ENCODE peak calls at places on chromosomes 5 and 9, in six cellular contexts. L, V, H, Z, T and O are unnamed samples.
A peak's percentile ranks its signal among the peaks of the same experiment; 100 is the strongest.

GRCh38 chr9:97386733-97387503 is 25.0 kb upstream of the TDRD7 start:
- DNase-seq in L (peak; percentile 75), V (peak; percentile 47), H (peak; percentile 63), Z (peak; percentile 86), T (no peak), O (peak; percentile 66)

GRCh38 chr9:84151236-84151635 is 170.6 kb downstream of the RMI1 start:
- DNase-seq in L (no peak), V (no peak), H (no peak), Z (no peak), T (no peak), O (no peak)

GRCh38 chr9:127776195-127776918 is 2.1 kb downstream of the SH2D3C start:
- DNase-seq in L (no peak), V (no peak), H (no peak), Z (peak; percentile 74), T (no peak), O (peak; percentile 92)

GRCh38 chr5:69326365-69326764 is 6.2 kb downstream of the CCDC125 start:
- DNase-seq in L (no peak), V (no peak), H (no peak), Z (no peak), T (no peak), O (no peak)

GRCh38 chr5:138972836-138973235 is 97.7 kb upstream of the LRRTM2 start:
- DNase-seq in L (no peak), V (no peak), H (no peak), Z (no peak), T (no peak), O (no peak)

GRCh38 chr5:159781626-159782157 is 134.6 kb upstream of the ADRA1B start:
- DNase-seq in L (no peak), V (no peak), H (no peak), Z (no peak), T (no peak), O (no peak)

GRCh38 chr5:115170924-115171510 is 1.3 kb upstream of the TRIM36 start:
- DNase-seq in L (no peak), V (no peak), H (no peak), Z (no peak), T (no peak), O (peak; percentile 52)

GRCh38 chr5:7745882-7746735 is 104.8 kb downstream of the CFAP90 start:
- DNase-seq in L (peak; percentile 41), V (peak; percentile 72), H (peak; percentile 52), Z (peak; percentile 66), T (no peak), O (peak; percentile 72)

GRCh38 chr5:171750316-171750788 is 35.3 kb upstream of the SMIM23 start:
- DNase-seq in L (peak; percentile 4), V (peak; percentile 29), H (peak; percentile 83), Z (no peak), T (no peak), O (peak; percentile 42)

GRCh38 chr9:76137941-76138340 is 247.5 kb downstream of the PCSK5 start:
- DNase-seq in L (no peak), V (no peak), H (no peak), Z (no peak), T (no peak), O (no peak)

GRCh38 chr5:151213803-151214613 is 9.9 kb downstream of the CCDC69 start:
- DNase-seq in L (peak; percentile 45), V (no peak), H (peak; percentile 23), Z (peak; percentile 80), T (peak; percentile 93), O (peak; percentile 98)

GRCh38 chr5:121725450-121725849 is 126.2 kb upstream of the FTMT start:
- DNase-seq in L (no peak), V (no peak), H (no peak), Z (no peak), T (no peak), O (no peak)

GRCh38 chr9:136847065-136847826 is 2.0 kb upstream of the PHPT1 start:
- DNase-seq in L (peak; percentile 53), V (peak; percentile 85), H (peak; percentile 54), Z (peak; percentile 81), T (no peak), O (peak; percentile 68)

GRCh38 chr5:166486348-166486747 is 1805.1 kb upstream of the WWC1 start:
- DNase-seq in L (no peak), V (no peak), H (no peak), Z (no peak), T (no peak), O (no peak)

GRCh38 chr9:83583151-83584014 is 39.6 kb upstream of the IDNK start:
- DNase-seq in L (peak; percentile 47), V (peak; percentile 55), H (peak; percentile 60), Z (peak; percentile 50), T (no peak), O (peak; percentile 57)

GRCh38 chr5:181237758-181238385 is 5.8 kb downstream of the RACK1 start:
- DNase-seq in L (no peak), V (no peak), H (no peak), Z (no peak), T (no peak), O (no peak)

GRCh38 chr9:38443181-38443580 is 18.9 kb upstream of the IGFBPL1 start:
- DNase-seq in L (peak; percentile 81), V (peak; percentile 76), H (peak; percentile 35), Z (no peak), T (no peak), O (no peak)

GRCh38 chr5:179267071-179267670 is 78.1 kb downstream of the ADAMTS2 start:
- DNase-seq in L (no peak), V (no peak), H (no peak), Z (no peak), T (no peak), O (no peak)

GRCh38 chr9:14435871-14436270 is 121.9 kb upstream of the NFIB start:
- DNase-seq in L (no peak), V (no peak), H (no peak), Z (no peak), T (no peak), O (no peak)

GRCh38 chr9:14437336-14438231 is 123.6 kb upstream of the NFIB start:
- DNase-seq in L (no peak), V (no peak), H (peak; percentile 81), Z (no peak), T (no peak), O (no peak)

GRCh38 chr9:14433293-14433818 is 119.4 kb upstream of the NFIB start:
- DNase-seq in L (no peak), V (no peak), H (peak; percentile 96), Z (no peak), T (no peak), O (no peak)

GRCh38 chr9:14434971-14435718 is 121.2 kb upstream of the NFIB start:
- DNase-seq in L (no peak), V (no peak), H (no peak), Z (no peak), T (no peak), O (no peak)

DNA sequence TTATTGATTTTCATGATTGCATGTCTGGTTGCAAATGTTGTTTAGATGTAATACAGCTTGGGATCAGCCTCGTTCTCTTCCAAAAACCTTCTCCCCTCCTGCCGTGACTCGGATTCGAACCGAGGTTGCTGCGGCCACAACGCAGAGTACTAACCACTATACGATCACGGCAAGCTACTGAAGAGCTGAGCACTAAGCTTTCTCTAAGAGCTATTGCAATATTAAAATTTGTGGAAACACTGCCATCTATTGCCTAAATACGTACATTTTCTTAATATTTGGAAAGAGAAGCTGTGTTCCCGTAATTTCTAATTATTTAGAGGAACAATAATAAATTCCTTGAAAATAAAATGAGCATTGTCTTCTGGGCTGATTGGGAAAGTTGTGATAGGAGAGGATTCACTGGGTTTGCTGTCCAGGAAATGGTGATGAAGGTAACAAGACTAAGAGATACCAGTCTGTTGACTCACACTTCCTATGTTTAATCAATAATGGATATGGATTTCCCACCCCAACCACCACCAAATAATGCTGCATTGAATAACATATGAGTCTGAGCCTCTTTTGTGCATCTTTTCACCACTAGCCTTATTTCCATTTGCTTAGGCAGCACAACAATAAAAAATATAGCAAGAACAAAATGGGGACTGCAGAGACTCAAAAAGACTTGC is 120.0 kb upstream of the NFIB start:
- DNase-seq in L (peak; percentile 20), V (peak; percentile 76), H (no peak), Z (peak; percentile 7), T (no peak), O (peak; percentile 61)
- TF ChIP-seq MYC in L (no peak), V (no peak), H (no peak), Z (no peak), T (no peak), O (no peak)

DNA sequence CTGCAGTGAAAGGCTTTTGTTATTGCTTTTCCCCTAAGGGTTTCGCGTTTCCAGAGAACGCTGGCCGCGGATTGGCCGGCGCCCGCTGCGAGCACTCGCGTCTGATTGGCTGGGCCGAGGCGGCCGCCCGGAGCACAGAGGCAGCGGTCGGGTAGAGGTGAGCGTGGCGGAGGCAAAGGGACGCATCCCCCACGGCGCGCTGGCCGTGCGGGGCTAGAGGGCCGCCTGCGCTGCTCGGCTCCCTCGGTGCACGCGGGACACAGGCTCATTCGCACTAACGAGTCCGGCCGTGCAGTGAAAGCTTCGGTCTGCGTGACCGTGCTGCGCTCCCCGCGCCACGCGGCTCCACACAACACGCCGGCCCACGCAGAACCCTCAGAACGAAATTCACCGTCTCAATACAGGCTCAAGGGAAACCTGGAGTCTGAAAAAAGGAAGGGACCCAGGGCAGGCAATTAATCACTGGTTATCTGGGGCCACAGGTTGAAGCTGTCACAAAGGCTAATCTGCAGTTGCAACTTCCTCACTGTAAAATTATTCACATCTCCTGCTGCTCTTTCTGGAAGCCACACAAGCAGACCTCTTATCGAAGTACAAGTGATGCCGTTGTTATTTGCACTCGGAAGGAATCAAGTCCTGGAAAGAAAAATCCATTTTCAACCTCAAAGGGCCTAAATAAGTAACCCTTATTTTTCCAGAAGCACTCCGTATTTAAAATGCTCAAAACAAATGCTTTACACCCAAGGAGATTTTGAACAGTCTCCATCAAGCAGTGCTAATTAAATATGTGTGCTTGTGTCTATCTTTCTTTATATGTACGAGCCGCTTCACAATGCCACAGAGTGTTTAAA is 94.6 kb downstream of the ZNF608 start:
- DNase-seq in L (peak; percentile 52), V (peak; percentile 62), H (peak; percentile 92), Z (peak; percentile 95), T (no peak), O (peak; percentile 57)
- H3K4me3 ChIP-seq in L (peak overlapping the region; percentile 66), V (peak overlapping the region; percentile 52), H (peak overlapping the region; percentile 59), Z (peak overlapping the region; percentile 43), T (peak overlapping the region; percentile 51), O (peak overlapping the region; percentile 9)

DNA sequence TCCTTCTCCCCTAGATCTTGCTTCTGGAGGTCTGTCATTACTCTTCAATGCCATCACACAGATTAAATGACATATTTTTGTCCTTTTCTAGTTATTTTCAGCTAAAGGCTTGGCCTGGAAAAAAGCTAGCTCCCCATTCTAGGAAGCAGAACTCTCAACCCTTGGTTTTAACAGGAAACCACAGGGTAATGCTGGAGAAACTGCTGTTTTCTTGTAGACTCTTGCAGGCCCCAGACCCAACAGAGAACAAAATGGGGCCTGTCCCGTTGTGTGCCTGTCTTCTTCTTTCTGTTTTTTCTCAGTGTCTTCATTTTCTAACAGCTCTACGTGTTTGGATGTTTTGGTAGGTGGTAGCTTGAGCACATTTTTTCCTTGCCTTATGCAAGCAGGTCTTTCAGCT is 21.5 kb downstream of the DCANP1 start:
- DNase-seq in L (no peak), V (no peak), H (no peak), Z (no peak), T (no peak), O (peak; percentile 87)
- TF ChIP-seq MYC in L (no peak), V (no peak), H (no peak), Z (no peak), T (no peak), O (no peak)

DNA sequence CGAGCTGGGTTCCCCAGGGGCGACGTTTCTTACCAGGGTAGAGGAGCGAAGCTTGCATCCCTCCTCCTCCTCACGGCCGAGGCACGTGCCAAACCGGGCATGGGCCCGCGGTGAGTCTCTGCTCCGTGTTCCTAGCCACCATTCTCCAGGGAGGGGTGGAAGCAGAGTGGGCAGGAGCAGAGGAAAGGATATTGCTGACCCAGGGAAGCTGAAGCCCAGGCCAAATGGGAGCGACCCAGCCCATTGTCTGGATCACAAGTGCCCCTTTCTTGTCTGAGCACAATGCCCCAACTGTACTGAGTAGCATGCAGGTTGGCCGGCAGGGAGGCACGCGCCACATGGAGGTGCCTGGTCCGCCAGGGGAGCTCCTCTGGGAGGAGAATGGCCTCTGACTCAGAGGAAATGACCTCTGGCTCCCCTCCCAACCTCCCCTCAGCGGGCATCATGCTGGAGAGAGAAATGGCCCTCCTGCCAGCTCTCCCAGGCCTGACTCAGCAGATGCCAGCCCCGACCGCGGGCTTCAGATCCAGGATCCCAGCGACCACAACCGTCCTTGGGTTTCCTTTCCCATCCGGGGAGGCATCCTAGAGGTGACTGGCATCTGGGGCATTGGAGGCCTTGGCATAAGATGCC is 1.1 kb downstream of the PRR7 start:
- DNase-seq in L (peak; percentile 91), V (peak; percentile 84), H (peak; percentile 67), Z (peak; percentile 48), T (no peak), O (peak; percentile 82)
- H3K4me3 ChIP-seq in L (peak overlapping the region; percentile 55), V (peak overlapping the region; percentile 86), H (no peak overlapping the region), Z (no peak overlapping the region), T (peak overlapping the region; percentile 67), O (peak overlapping the region; percentile 55)